ENCODE peak calls at places on chromosomes 4 and X, in four cellular contexts. Y, S, A and O are unnamed samples.

GRCh38 chrX:45714864-45715263 is 514.2 kb upstream of the DIPK2B start:
- DNase-seq in Y (peak), S (peak), A (no peak), O (peak)

GRCh38 chr4:77500801-77501200 is 104.8 kb upstream of the CXCL13 start:
- DNase-seq in Y (no peak), S (no peak), A (no peak), O (no peak)

GRCh38 chr4:29559281-29559680 is 1160.9 kb upstream of the PCDH7 start:
- DNase-seq in Y (no peak), S (no peak), A (no peak), O (no peak)

GRCh38 chr4:137226900-137227299 is 305.4 kb downstream of the PCDH18 start:
- DNase-seq in Y (no peak), S (peak), A (no peak), O (peak)

GRCh38 chrX:73758253-73758652 is 195.3 kb downstream of the CHIC1 start:
- DNase-seq in Y (no peak), S (no peak), A (no peak), O (peak)

GRCh38 chr4:151340751-151341385 is 15.5 kb upstream of the SH3D19 start:
- DNase-seq in Y (peak), S (peak), A (no peak), O (no peak)

GRCh38 chr4:83961575-83961974 is 425.7 kb downstream of the GPAT3 start:
- DNase-seq in Y (no peak), S (peak), A (no peak), O (no peak)

GRCh38 chrX:1468250-1468772 is 15.6 kb upstream of the ASMTL start:
- DNase-seq in Y (peak), S (no peak), A (peak), O (peak)

GRCh38 chrX:132415012-132415411 is 73.8 kb downstream of the MBNL3 start:
- DNase-seq in Y (no peak), S (no peak), A (no peak), O (no peak)

GRCh38 chr4:110033994-110034393 is 121.3 kb downstream of the EGF start:
- DNase-seq in Y (no peak), S (no peak), A (no peak), O (peak)

GRCh38 chr4:41132055-41132683 is 82.2 kb downstream of the APBB2 start:
- DNase-seq in Y (peak), S (no peak), A (no peak), O (no peak)
- H3K4me3 ChIP-seq in Y (no peak), S (no peak), A (no peak), O (no peak)

GRCh38 chr4:140743194-140743931 is 12.8 kb downstream of the TBC1D9 start:
- DNase-seq in Y (no peak), S (peak), A (peak), O (peak)
- H3K4me3 ChIP-seq in Y (no peak), S (no peak), A (peak), O (no peak)

GRCh38 chr4:67394771-67395310 is 150.5 kb downstream of the CENPC start:
- DNase-seq in Y (no peak), S (no peak), A (no peak), O (no peak)

GRCh38 chr4:67393007-67393406 is 152.3 kb downstream of the CENPC start:
- DNase-seq in Y (no peak), S (no peak), A (no peak), O (no peak)

GRCh38 chr4:67397931-67398330 is 147.4 kb downstream of the CENPC start:
- DNase-seq in Y (no peak), S (no peak), A (no peak), O (no peak)

GRCh38 chr4:67393699-67394281 is 151.5 kb downstream of the CENPC start:
- DNase-seq in Y (no peak), S (peak), A (peak), O (peak)

DNA sequence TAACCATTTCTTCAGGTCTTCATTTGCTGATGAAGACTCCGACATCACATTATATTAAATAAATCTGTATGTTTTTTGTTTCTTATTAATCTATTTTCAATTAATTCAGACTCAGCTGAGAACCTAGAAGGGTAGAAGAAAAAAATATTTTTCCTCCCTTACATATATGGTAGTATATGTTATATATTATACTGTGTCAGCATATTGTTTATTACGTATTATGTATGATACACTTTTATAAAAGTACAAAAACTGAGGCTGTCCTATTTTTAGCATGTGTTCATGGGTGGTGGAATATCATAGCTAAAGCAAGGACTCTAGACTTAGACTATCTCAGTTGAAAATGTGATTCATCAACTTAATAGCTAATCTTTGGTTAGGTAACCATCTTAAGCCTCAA is 149.3 kb downstream of the CENPC start:
- DNase-seq in Y (no peak), S (no peak), A (no peak), O (no peak)
- H3K4me3 ChIP-seq in Y (no peak), S (no peak), A (no peak), O (no peak)

GRCh38 chr4:3871181-3871852 is 105.1 kb downstream of the ADRA2C start:
- DNase-seq in Y (no peak), S (no peak), A (no peak), O (peak)
- H3K4me3 ChIP-seq in Y (no peak), S (no peak), A (no peak), O (no peak)

DNA sequence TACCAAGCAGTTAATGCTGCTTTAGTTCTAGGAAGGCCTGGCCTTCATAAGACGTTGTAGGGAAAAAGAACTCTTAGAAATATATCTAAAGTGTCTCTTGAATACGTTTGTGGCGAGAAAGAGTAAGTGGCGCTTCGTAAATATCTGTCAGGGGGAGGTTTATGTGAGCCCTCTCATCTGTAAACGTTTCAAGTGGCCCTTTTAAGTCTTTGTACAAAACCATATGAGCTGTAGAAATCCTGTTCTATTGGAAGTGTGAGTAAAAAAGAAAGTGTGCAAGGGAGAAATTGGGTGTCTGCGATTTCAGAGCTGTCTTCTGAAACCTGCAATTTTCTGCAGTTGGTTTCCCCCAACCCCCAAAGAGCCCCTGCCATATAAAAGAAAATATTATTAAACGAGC is 8.6 kb upstream of the INTU start:
- DNase-seq in Y (no peak), S (no peak), A (no peak), O (peak)
- H3K4me3 ChIP-seq in Y (no peak), S (no peak), A (no peak), O (no peak)

DNA sequence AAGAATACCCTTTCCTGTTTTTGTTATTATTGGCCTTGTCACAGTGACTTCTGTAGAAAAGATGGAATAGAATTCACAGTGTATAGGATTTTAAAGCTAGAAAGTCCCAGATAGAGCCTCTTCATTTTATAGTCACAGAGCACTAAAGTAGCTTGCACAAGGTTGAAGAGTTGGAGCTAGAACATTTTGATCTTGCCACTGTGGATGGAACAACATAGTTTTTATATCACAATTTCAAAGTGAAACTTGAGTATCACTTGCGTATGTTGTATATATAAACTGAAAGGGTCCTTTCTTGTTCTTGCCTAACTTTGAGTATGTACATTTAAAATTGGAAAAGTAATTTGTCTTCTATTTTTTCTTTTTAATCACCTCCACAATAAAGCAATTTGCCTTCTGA is 2.7 kb downstream of the USO1 start:
- DNase-seq in Y (no peak), S (peak), A (no peak), O (no peak)
- H3K4me3 ChIP-seq in Y (no peak), S (no peak), A (peak), O (peak)